ENCODE peak calls at places on chromosomes 5 and 9, in five cellular contexts. F, C, O, E and V are unnamed samples.

GRCh38 chr5:9947231-9947693 is 302.4 kb downstream of the ATPSCKMT start:
- DNase-seq in F (no peak), C (no peak), O (no peak), E (no peak), V (no peak)

GRCh38 chr9:73577867-73578266 is 426.2 kb downstream of the ANXA1 start:
- DNase-seq in F (no peak), C (no peak), O (no peak), E (no peak), V (no peak)

GRCh38 chr9:97983524-97984187 is 515 bp downstream of the ANP32B start:
- DNase-seq in F (peak), C (no peak), O (peak), E (peak), V (no peak)

GRCh38 chr5:154722097-154722496 is 33.1 kb upstream of the LARP1 start:
- DNase-seq in F (no peak), C (no peak), O (no peak), E (no peak), V (no peak)

GRCh38 chr9:85258823-85259370 is 482.9 kb downstream of the AGTPBP1 start:
- DNase-seq in F (peak), C (peak), O (no peak), E (peak), V (no peak)

GRCh38 chr9:93082841-93083411 is 13.1 kb upstream of the CARD19 start:
- DNase-seq in F (no peak), C (no peak), O (peak), E (no peak), V (peak)

GRCh38 chr9:68669189-68669588 is 35.9 kb upstream of the PIP5K1B start:
- DNase-seq in F (no peak), C (no peak), O (no peak), E (no peak), V (no peak)

GRCh38 chr9:130731355-130731754 is 37.8 kb downstream of the EXOSC2 start:
- DNase-seq in F (no peak), C (no peak), O (no peak), E (no peak), V (no peak)

GRCh38 chr5:151068189-151068570 is 12.7 kb downstream of the TNIP1 start:
- DNase-seq in F (no peak), C (no peak), O (no peak), E (no peak), V (no peak)

GRCh38 chr9:98385751-98386150 is 130.3 kb upstream of the TBC1D2 start:
- DNase-seq in F (no peak), C (no peak), O (no peak), E (no peak), V (no peak)

GRCh38 chr5:96677496-96677895 is 15.3 kb downstream of the CAST start:
- DNase-seq in F (no peak), C (no peak), O (no peak), E (no peak), V (no peak)

GRCh38 chr5:169229342-169229892 is 71.5 kb downstream of the SLIT3 start:
- DNase-seq in F (no peak), C (no peak), O (no peak), E (no peak), V (no peak)

GRCh38 chr5:92749943-92750342 is 831.1 kb downstream of the NR2F1-AS1 start:
- DNase-seq in F (no peak), C (peak), O (no peak), E (no peak), V (no peak)

GRCh38 chr9:37929441-37929895 is 25.5 kb upstream of the SLC25A51 start:
- DNase-seq in F (no peak), C (peak), O (no peak), E (no peak), V (no peak)

GRCh38 chr9:16661816-16662215 is 208.7 kb downstream of the BNC2 start:
- DNase-seq in F (no peak), C (no peak), O (no peak), E (no peak), V (no peak)

GRCh38 chr5:83567741-83568530 is 96.4 kb downstream of the VCAN start:
- DNase-seq in F (no peak), C (peak), O (no peak), E (no peak), V (no peak)

GRCh38 chr5:60136841-60137240 is 243.3 kb upstream of the PDE4D start:
- DNase-seq in F (no peak), C (no peak), O (no peak), E (no peak), V (no peak)

GRCh38 chr9:134375430-134376385 is 49.5 kb downstream of the RXRA start:
- DNase-seq in F (no peak), C (no peak), O (no peak), E (no peak), V (no peak)

GRCh38 chr5:157563373-157564148 is 12.0 kb downstream of the ADAM19 start:
- DNase-seq in F (no peak), C (peak), O (no peak), E (no peak), V (no peak)

GRCh38 chr9:21989440-21990189 is 4.6 kb downstream of the CDKN2A start:
- DNase-seq in F (no peak), C (no peak), O (no peak), E (no peak), V (no peak)

GRCh38 chr9:75672478-75672877 is 218.0 kb upstream of the PCSK5 start:
- DNase-seq in F (no peak), C (no peak), O (no peak), E (no peak), V (no peak)

GRCh38 chr5:172185096-172185461 is 2.9 kb downstream of the STK10 start:
- DNase-seq in F (no peak), C (no peak), O (no peak), E (no peak), V (no peak)

GRCh38 chr5:142777858-142778257 is 7.7 kb downstream of the ARHGAP26 start:
- DNase-seq in F (no peak), C (no peak), O (no peak), E (no peak), V (no peak)

GRCh38 chr5:78552729-78553341 is 95.7 kb downstream of the LHFPL2 start:
- DNase-seq in F (no peak), C (no peak), O (no peak), E (no peak), V (no peak)

GRCh38 chr5:36734422-36734821 is 128.0 kb downstream of the SLC1A3 start:
- DNase-seq in F (no peak), C (no peak), O (no peak), E (no peak), V (no peak)

GRCh38 chr5:172768098-172768572 is 2.9 kb downstream of the DUSP1 start:
- DNase-seq in F (no peak), C (no peak), O (no peak), E (no peak), V (no peak)

GRCh38 chr5:172699999-172700685 is 59.1 kb downstream of the NEURL1B start:
- DNase-seq in F (no peak), C (no peak), O (peak), E (no peak), V (peak)

GRCh38 chr9:107484117-107484723 is 5.3 kb downstream of the KLF4 start:
- DNase-seq in F (no peak), C (peak), O (no peak), E (peak), V (no peak)

GRCh38 chr9:137070201-137070905 is at the start of gene SAPCD2:
- DNase-seq in F (peak), C (peak), O (peak), E (peak), V (no peak)

GRCh38 chr9:129351642-129352151 is 173.6 kb upstream of the IER5L start:
- DNase-seq in F (no peak), C (no peak), O (no peak), E (peak), V (no peak)

GRCh38 chr9:128764361-128764760 is 7.4 kb downstream of the ZER1 start:
- DNase-seq in F (no peak), C (no peak), O (no peak), E (no peak), V (no peak)

GRCh38 chr9:137488330-137488653 is 29.2 kb upstream of the NSMF start:
- DNase-seq in F (no peak), C (no peak), O (peak), E (no peak), V (no peak)

GRCh38 chr9:38066167-38066906 is 2.7 kb downstream of the SHB start:
- DNase-seq in F (no peak), C (no peak), O (no peak), E (no peak), V (no peak)

GRCh38 chr9:92749934-92750315 is 14.7 kb downstream of the BICD2 start:
- DNase-seq in F (no peak), C (no peak), O (no peak), E (no peak), V (no peak)

GRCh38 chr5:66513130-66513529 is 83.1 kb upstream of the MAST4 start:
- DNase-seq in F (no peak), C (no peak), O (no peak), E (no peak), V (no peak)
- TF ChIP-seq CTCF in F (no peak), C (no peak), O (no peak), E (no peak), V (no peak)

DNA sequence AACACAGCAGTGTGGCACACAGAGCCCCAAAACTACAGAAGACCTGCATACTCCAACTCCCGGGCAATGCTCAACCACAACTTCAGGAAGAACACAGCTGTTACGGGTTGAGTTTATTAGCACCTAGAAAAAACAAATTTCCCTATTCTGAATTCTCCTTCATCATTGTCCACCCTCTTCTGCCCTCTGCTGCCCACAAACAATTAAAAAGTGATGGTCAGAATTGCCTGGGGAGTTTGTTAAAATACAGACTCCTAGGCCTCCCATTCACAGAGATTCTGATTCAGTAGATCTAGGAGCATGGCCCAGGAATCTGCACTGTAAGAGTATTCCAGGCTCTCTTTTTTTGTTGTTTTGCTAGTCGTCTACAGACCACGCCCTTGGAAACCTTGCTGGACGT is 310.6 kb downstream of the NDUFS4 start:
- DNase-seq in F (no peak), C (no peak), O (no peak), E (no peak), V (no peak)
- TF ChIP-seq CTCF in F (no peak), C (peak), O (no peak), E (no peak), V (peak)

GRCh38 chr9:69785757-69786156 is 25.9 kb upstream of the PTAR1 start:
- DNase-seq in F (no peak), C (peak), O (no peak), E (no peak), V (no peak)
- TF ChIP-seq CTCF in F (no peak), C (peak), O (no peak), E (no peak), V (peak)

GRCh38 chr5:11048760-11049159 is 287.7 kb upstream of the DAP start:
- DNase-seq in F (no peak), C (no peak), O (no peak), E (no peak), V (no peak)
- TF ChIP-seq CTCF in F (no peak), C (peak), O (no peak), E (no peak), V (peak)

GRCh38 chr5:15290953-15291352 is 209.0 kb upstream of the FBXL7 start:
- DNase-seq in F (no peak), C (no peak), O (no peak), E (no peak), V (no peak)
- TF ChIP-seq CTCF in F (no peak), C (no peak), O (no peak), E (no peak), V (peak)

DNA sequence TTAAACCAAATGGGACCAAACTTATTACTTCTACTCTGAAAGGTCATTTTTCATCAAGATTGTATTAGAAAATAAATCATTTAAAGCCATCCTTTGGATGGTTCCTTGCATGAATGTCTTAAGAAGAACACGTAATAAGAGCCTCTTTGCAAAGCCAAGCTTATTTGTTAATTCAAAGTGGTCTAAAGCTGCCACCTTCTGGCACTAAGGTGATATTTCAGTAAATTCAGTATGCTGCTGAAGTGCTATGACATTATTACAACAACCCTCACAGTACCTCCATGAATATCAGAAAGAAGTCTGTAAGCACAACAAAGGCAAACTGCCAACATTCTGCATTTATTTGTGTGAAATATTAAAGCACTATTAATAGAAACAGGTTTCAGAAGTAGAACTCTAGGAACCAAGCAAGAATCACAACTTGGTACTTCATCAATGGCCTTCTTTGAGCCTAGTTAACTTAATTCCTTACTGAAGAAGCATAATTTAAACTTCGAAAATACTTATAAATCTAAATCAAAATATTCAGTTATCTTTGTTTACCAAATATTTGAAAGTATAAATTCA is 53.1 kb upstream of the TYRP1 start:
- DNase-seq in F (no peak), C (peak), O (no peak), E (no peak), V (no peak)
- TF ChIP-seq CTCF in F (peak), C (peak), O (no peak), E (peak), V (peak)

DNA sequence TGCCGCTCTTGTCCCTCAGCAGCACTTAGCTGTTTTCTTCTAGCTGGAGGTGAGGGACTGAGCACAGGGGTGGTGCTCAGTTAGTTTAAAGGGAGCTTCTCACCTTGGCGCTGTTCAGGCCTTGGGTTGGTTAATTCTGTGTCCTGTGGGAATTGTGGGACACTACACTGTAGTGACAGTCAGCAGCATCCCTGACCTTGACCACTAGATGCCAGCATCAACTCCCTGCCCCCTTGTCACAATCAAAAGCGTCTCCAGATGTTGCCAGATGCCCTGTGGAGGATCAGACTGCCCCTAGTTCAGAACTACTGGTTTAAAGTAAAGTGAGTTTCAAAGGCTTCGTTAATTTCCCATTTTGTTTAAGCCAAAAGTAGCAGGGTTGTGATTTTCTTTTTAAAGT is 65.5 kb upstream of the DMRT3 start:
- DNase-seq in F (no peak), C (no peak), O (no peak), E (no peak), V (no peak)
- TF ChIP-seq CTCF in F (no peak), C (peak), O (no peak), E (no peak), V (no peak)

GRCh38 chr9:91659529-91660294 is 236.1 kb upstream of the NFIL3 start:
- DNase-seq in F (no peak), C (peak), O (no peak), E (peak), V (no peak)
- TF ChIP-seq CTCF in F (peak), C (peak), O (no peak), E (peak), V (peak)

GRCh38 chr5:114362197-114362976 is 517 bp downstream of the KCNN2 start:
- DNase-seq in F (no peak), C (peak), O (peak), E (peak), V (no peak)

GRCh38 chr5:114358329-114358728 is 3.5 kb upstream of the KCNN2 start:
- DNase-seq in F (no peak), C (no peak), O (no peak), E (no peak), V (no peak)

GRCh38 chr5:114360816-114361723 is 800 bp upstream of the KCNN2 start:
- DNase-seq in F (peak), C (peak), O (peak), E (peak), V (no peak)

GRCh38 chr5:114361724-114362196 is at the start of gene KCNN2:
- DNase-seq in F (peak), C (peak), O (peak), E (peak), V (no peak)

GRCh38 chr5:114360362-114360761 is 1.5 kb upstream of the KCNN2 start:
- DNase-seq in F (no peak), C (no peak), O (no peak), E (no peak), V (no peak)
- TF ChIP-seq CTCF in F (no peak), C (no peak), O (no peak), E (no peak), V (no peak)

GRCh38 chr9:88514247-88514646 is 20.7 kb upstream of the NXNL2 start:
- DNase-seq in F (no peak), C (no peak), O (no peak), E (no peak), V (peak)

DNA sequence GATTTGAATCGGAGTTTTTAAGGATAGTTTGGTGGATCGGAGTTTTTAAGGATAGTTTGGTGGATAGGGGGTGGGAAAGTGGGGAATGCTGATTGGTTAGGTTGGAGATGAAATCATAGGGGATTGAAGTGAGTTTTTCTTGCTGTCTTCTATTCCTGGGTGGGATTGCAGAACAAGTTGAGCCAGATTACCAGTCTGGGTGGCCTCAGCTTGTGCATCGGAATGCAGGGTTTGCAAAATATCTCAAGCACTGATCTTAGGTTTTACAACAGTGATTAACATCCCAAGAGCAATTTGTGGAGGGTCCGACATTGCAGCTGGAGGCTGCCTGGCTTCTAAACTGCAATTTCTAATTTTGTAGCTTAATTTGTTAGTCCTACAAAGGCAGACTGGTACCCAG is 23.1 kb upstream of the NXNL2 start:
- DNase-seq in F (no peak), C (no peak), O (no peak), E (no peak), V (peak)
- TF ChIP-seq CTCF in F (no peak), C (no peak), O (no peak), E (no peak), V (no peak)